ENCODE peak calls at places on chromosomes 5 and 9, in nine cellular contexts. G is body of pancreas, Y is IMR-90, D is transverse colon, O is esophagus muscularis mucosa, V is uterus, L is heart left ventricle, W is ovary, H is tibial nerve. C is an unnamed sample.

GRCh38 chr5:157564149-157564711 is 11.3 kb downstream of the ADAM19 start:
- DNase-seq in G (no peak), Y (no peak), D (no peak), O (no peak), V (no peak), L (peak), W (no peak), H (no peak), C (no peak)

GRCh38 chr9:73011956-73012355 is 59.1 kb upstream of the ALDH1A1 start:
- DNase-seq in G (no peak), Y (no peak), D (no peak), O (no peak), V (no peak), L (no peak), W (no peak), H (no peak), C (no peak)

GRCh38 chr9:99307846-99308245 is 85.8 kb downstream of the SEC61B start:
- DNase-seq in G (no peak), Y (no peak), D (no peak), O (peak), V (no peak), L (no peak), W (no peak), H (no peak), C (no peak)

GRCh38 chr5:147391781-147392180 is 118.1 kb downstream of the DPYSL3 start:
- DNase-seq in G (peak), Y (peak), D (peak), O (no peak), V (peak), L (no peak), W (no peak), H (peak), C (no peak)

GRCh38 chr5:25094219-25094618 is 449.4 kb upstream of the CDH10 start:
- DNase-seq in G (no peak), Y (no peak), D (no peak), O (peak), V (no peak), L (no peak), W (no peak), H (no peak), C (no peak)

GRCh38 chr9:127386981-127387380 is 10.0 kb upstream of the SLC2A8 start:
- DNase-seq in G (no peak), Y (no peak), D (no peak), O (no peak), V (no peak), L (no peak), W (no peak), H (no peak), C (no peak)

GRCh38 chr9:27351438-27351837 is 54.5 kb upstream of the EQTN start:
- DNase-seq in G (peak), Y (no peak), D (no peak), O (no peak), V (peak), L (no peak), W (no peak), H (no peak), C (no peak)

GRCh38 chr9:13939129-13939528 is 374.8 kb downstream of the NFIB start:
- DNase-seq in G (no peak), Y (peak), D (no peak), O (no peak), V (no peak), L (no peak), W (no peak), H (peak), C (no peak)

GRCh38 chr5:18393546-18393945 is 759.3 kb downstream of the TAF11L14 start:
- DNase-seq in G (no peak), Y (no peak), D (no peak), O (no peak), V (no peak), L (no peak), W (no peak), H (no peak), C (no peak)

GRCh38 chr9:129133067-129133466 is 21.9 kb downstream of the PTPA start:
- DNase-seq in G (no peak), Y (no peak), D (no peak), O (no peak), V (no peak), L (no peak), W (no peak), H (no peak), C (no peak)

GRCh38 chr9:70045452-70045851 is 1.8 kb downstream of the MAMDC2 start:
- DNase-seq in G (no peak), Y (no peak), D (no peak), O (peak), V (no peak), L (no peak), W (no peak), H (no peak), C (no peak)

GRCh38 chr9:70044450-70045307 is 1.0 kb downstream of the MAMDC2 start:
- DNase-seq in G (peak), Y (peak), D (no peak), O (peak), V (no peak), L (no peak), W (peak), H (no peak), C (peak)

GRCh38 chr9:70042461-70043215 is 1.0 kb upstream of the MAMDC2 start:
- DNase-seq in G (no peak), Y (no peak), D (no peak), O (peak), V (no peak), L (no peak), W (no peak), H (no peak), C (no peak)

GRCh38 chr9:70043285-70043684 is 363 bp upstream of the MAMDC2 start:
- DNase-seq in G (no peak), Y (no peak), D (no peak), O (no peak), V (no peak), L (no peak), W (no peak), H (no peak), C (no peak)

DNA sequence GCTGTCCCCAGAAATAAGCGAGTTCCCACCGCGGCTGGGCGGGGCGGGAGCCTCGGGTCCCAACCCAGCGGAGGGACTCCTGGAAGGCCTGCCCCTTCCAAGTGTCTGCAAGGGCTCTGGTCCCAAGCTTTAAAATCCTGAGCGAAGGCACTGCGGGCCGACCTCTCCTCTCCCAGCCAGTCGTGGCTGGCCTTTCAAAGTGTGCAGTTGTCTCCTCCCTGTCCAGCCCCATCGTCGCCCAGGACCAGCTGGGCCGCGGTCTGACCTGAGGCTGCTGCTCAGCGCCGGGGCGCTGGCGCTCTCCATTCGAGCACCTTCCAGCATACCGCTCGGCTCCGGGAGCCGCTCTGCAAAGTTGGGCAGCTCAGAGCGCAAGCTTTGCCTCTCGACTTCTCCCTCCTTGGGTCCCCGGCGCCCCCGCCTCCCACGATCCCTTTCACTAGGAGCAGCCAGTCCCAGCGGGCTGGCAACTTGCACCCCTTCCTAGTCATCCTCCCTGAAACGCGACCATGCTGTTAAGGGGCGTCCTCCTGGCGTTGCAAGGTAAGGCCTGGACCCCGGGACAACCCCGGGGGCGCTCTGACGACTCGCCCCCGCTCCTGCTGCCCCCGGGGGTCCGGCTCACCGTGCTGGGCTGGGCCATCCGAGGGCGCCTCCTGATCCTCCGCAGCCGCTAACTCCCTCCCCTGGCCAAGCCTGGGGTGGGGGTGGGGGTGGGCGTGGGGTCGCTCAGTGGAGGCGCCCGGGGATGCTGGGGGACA is at the start of gene MAMDC2:
- DNase-seq in G (peak), Y (peak), D (peak), O (peak), V (peak), L (peak), W (peak), H (peak), C (peak)
- TF ChIP-seq POLR2A in G (no peak), Y (no peak), D (peak), O (peak), V (peak), L (no peak), W (peak), H (peak), C (no peak)

DNA sequence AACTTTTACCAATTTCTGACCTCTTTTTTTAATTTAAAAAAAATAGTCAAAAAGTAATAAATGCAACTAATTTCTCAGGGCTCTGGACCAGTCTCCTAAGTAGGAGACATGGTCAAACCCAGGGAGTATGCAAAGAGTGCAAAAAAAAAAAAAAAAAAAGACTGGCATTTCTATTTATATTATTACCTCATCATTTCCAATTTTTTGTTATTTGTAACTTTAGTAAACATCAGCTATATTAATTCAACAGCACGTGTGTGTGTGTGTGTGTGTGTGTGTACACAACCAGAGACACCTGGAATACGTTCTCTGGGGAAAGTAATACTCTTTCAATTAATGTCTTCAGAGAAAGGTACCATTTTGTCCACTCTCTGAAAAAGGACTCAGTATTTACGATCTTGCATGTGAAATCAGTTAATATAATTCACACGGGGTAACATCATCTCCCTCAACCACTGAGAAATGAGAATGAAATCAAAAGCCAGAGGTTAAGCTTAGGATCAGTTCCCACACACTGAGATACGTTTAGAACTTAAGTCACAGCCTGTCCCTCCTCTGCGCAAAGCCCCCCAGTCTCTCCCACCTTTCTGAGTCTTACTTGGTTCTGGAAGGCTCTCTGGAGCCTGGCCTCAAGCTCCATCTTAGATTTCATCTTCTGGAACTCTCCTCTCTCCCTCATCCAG is 21.9 kb downstream of the ZNF608 start:
- DNase-seq in G (no peak), Y (no peak), D (no peak), O (no peak), V (no peak), L (no peak), W (no peak), H (no peak), C (no peak)
- TF ChIP-seq POLR2A in G (no peak), Y (no peak), D (no peak), O (no peak), V (no peak), L (no peak), W (no peak), H (no peak), C (no peak)

GRCh38 chr5:58185397-58186195 is 274.3 kb downstream of the PLK2 start:
- DNase-seq in G (no peak), Y (peak), D (no peak), O (no peak), V (no peak), L (no peak), W (no peak), H (no peak), C (no peak)
- TF ChIP-seq POLR2A in G (no peak), Y (no peak), D (no peak), O (no peak), V (no peak), L (no peak), W (no peak), H (no peak), C (no peak)

GRCh38 chr5:135832941-135833340 is 1.5 kb upstream of the SLC25A48 start:
- DNase-seq in G (no peak), Y (no peak), D (no peak), O (no peak), V (no peak), L (no peak), W (no peak), H (no peak), C (no peak)
- TF ChIP-seq POLR2A in G (no peak), Y (no peak), D (no peak), O (no peak), V (no peak), L (no peak), W (no peak), H (no peak), C (no peak)

DNA sequence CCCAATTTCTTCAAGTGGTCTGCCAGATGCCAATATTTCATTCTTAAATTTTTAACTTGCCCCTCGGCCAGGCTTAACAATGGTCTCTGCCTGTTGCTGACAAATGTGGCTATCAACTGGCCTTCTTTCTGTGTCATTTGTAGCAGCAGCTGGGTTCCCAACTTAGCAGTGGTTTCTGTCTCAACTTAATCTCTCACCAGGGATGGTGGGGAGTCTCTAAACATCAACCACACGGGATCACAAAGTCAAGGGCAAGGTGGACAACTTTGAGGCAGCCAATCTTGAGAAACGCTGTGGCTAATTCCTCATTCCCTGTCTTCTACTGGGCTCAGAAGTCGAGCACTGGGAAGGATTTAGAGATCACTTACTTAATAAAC is 81.1 kb downstream of the RAPGEF1 start:
- DNase-seq in G (no peak), Y (no peak), D (no peak), O (no peak), V (no peak), L (no peak), W (no peak), H (no peak), C (no peak)
- TF ChIP-seq POLR2A in G (no peak), Y (no peak), D (no peak), O (no peak), V (no peak), L (no peak), W (no peak), H (no peak), C (no peak)

GRCh38 chr5:140302786-140303639 is at the start of gene PFDN1:
- DNase-seq in G (peak), Y (peak), D (peak), O (peak), V (peak), L (peak), W (peak), H (peak), C (peak)
- TF ChIP-seq POLR2A in G (peak), Y (peak), D (peak), O (peak), V (peak), L (no peak), W (peak), H (peak), C (peak)

GRCh38 chr5:150126921-150127265 is 28.8 kb downstream of the PDGFRB start:
- DNase-seq in G (no peak), Y (no peak), D (no peak), O (no peak), V (no peak), L (no peak), W (no peak), H (no peak), C (no peak)

GRCh38 chr5:150124596-150124995 is 31.0 kb downstream of the PDGFRB start:
- DNase-seq in G (no peak), Y (no peak), D (no peak), O (no peak), V (no peak), L (no peak), W (no peak), H (no peak), C (no peak)

GRCh38 chr5:150125334-150125733 is 30.3 kb downstream of the PDGFRB start:
- DNase-seq in G (no peak), Y (no peak), D (no peak), O (no peak), V (no peak), L (no peak), W (no peak), H (no peak), C (peak)

GRCh38 chr5:150124111-150124557 is 31.5 kb downstream of the PDGFRB start:
- DNase-seq in G (no peak), Y (no peak), D (no peak), O (no peak), V (peak), L (no peak), W (no peak), H (no peak), C (peak)

GRCh38 chr5:150126199-150126920 is 29.3 kb downstream of the PDGFRB start:
- DNase-seq in G (no peak), Y (no peak), D (no peak), O (no peak), V (no peak), L (no peak), W (no peak), H (no peak), C (no peak)
- TF ChIP-seq POLR2A in G (no peak), Y (no peak), D (no peak), O (no peak), V (no peak), L (no peak), W (no peak), H (no peak), C (no peak)

GRCh38 chr5:67413749-67414148 is 217.2 kb upstream of the CD180 start:
- DNase-seq in G (no peak), Y (no peak), D (no peak), O (no peak), V (no peak), L (no peak), W (no peak), H (no peak), C (no peak)
- TF ChIP-seq POLR2A in G (no peak), Y (no peak), D (no peak), O (no peak), V (no peak), L (no peak), W (no peak), H (no peak), C (no peak)

C was measured in upper lobe of left lung.